ENCODE peak calls at places on chromosomes 16 and 17, in nine cellular contexts. Z is mesendoderm; Q is mucosa of descending colon; U is GM12891; P is stimulated activated CD8-positive, alpha-beta memory T cell treated with anti-CD3 and anti-CD28 coated beads, Interleukin-12 subunit alpha, Interleukin-12 subunit beta, amount 100 ng/mL, for 4 hours; D is HS-5; H is GM10248; W is caudate nucleus; T is HuH-7.5. S is an unnamed sample.

GRCh38 chr17:68775969-68776368 is 174.8 kb upstream of the FAM20A start:
- DNase-seq in Z (no peak), D (no peak), U (no peak), H (no peak), Q (no peak), W (no peak), T (no peak), P (no peak), S (no peak)

GRCh38 chr17:50209472-50210248 is 8.2 kb upstream of the COL1A1 start:
- DNase-seq in D (peak), H (no peak), Q (peak), T (no peak), W (no peak), Z (peak), U (no peak), P (no peak), S (no peak)

GRCh38 chr17:56653877-56654276 is 60.4 kb downstream of the NOG start:
- DNase-seq in Z (peak), P (peak), H (peak), Q (no peak), T (no peak), W (no peak), U (no peak), D (peak), S (peak)

GRCh38 chr16:89408315-89408714 is 82.0 kb downstream of the ANKRD11 start:
- DNase-seq in H (no peak), D (no peak), Z (no peak), U (no peak), T (no peak), P (no peak), W (no peak), Q (no peak), S (no peak)

GRCh38 chr17:47279062-47279801 is 25.6 kb downstream of the ITGB3 start:
- DNase-seq in P (no peak), Z (peak), H (peak), W (no peak), D (peak), T (no peak), Q (no peak), U (peak), S (no peak)

GRCh38 chr17:50882851-50883250 is 16.7 kb upstream of the TOB1 start:
- DNase-seq in D (no peak), Q (no peak), H (no peak), Z (no peak), W (no peak), P (no peak), U (no peak), T (no peak), S (no peak)

GRCh38 chr16:66903544-66904427 is 14.9 kb downstream of the CDH16 start:
- DNase-seq in Z (no peak), U (peak), W (no peak), H (no peak), Q (no peak), D (no peak), T (peak), P (no peak), S (no peak)

GRCh38 chr17:10357768-10358167 is 15.0 kb downstream of the MYH13 start:
- DNase-seq in D (no peak), U (peak), W (no peak), H (peak), P (no peak), Q (no peak), T (peak), Z (peak), S (no peak)

GRCh38 chr17:75406222-75406615 is 741 bp upstream of the GRB2 start:
- DNase-seq in U (no peak), P (no peak), D (no peak), H (no peak), T (no peak), Q (no peak), Z (no peak), W (peak), S (no peak)

GRCh38 chr17:16294560-16294959 is 58.7 kb downstream of the CENPV start:
- DNase-seq in U (no peak), W (no peak), Z (no peak), T (no peak), D (no peak), H (peak), Q (no peak), P (no peak), S (no peak)

GRCh38 chr17:43979011-43979410 is 25.3 kb upstream of the PYY start:
- DNase-seq in Z (no peak), W (no peak), H (no peak), Q (no peak), D (no peak), U (no peak), P (no peak), T (no peak), S (no peak)

GRCh38 chr16:88022076-88023042 is 71.1 kb downstream of the BANP start:
- DNase-seq in H (no peak), Z (peak), D (no peak), U (no peak), T (no peak), W (no peak), Q (no peak), P (no peak), S (no peak)

GRCh38 chr17:40366076-40366860 is 1.7 kb upstream of the GJD3 start:
- DNase-seq in Q (no peak), W (no peak), D (no peak), P (no peak), T (no peak), Z (no peak), H (no peak), U (no peak), S (no peak)

GRCh38 chr16:86848821-86849220 is 270.5 kb downstream of the FOXL1 start:
- DNase-seq in H (no peak), Z (no peak), P (no peak), T (no peak), Q (no peak), D (no peak), W (no peak), U (no peak), S (no peak)

GRCh38 chr17:5772720-5773119 is 188.4 kb upstream of the NLRP1 start:
- DNase-seq in H (no peak), D (no peak), Q (no peak), P (no peak), U (no peak), Z (peak), T (no peak), W (no peak), S (no peak)

GRCh38 chr17:77002103-77003045 is 134.2 kb downstream of the MGAT5B start:
- DNase-seq in Q (no peak), T (no peak), P (no peak), D (no peak), W (no peak), H (no peak), U (no peak), Z (peak), S (no peak)

GRCh38 chr17:42409467-42410351 is 13.3 kb downstream of the CAVIN1 start:
- DNase-seq in Z (no peak), P (no peak), H (no peak), T (no peak), W (no peak), U (no peak), D (no peak), Q (no peak), S (no peak)

GRCh38 chr16:11788914-11789313 is 8.1 kb downstream of the ZC3H7A start:
- DNase-seq in Q (no peak), W (no peak), Z (no peak), P (no peak), T (no peak), D (no peak), H (no peak), U (no peak), S (no peak)

GRCh38 chr17:58305626-58306025 is 23.0 kb downstream of the TSPOAP1 start:
- DNase-seq in T (no peak), Q (no peak), W (no peak), D (no peak), U (peak), Z (no peak), P (no peak), H (no peak), S (no peak)